ENCODE peak calls at places on chromosome 20, in seven cellular contexts. E, Y, H, J, F, C and S are unnamed samples.

GRCh38 chr20:53923745-53924369 is 146.5 kb downstream of the BCAS1 start:
- DNase-seq in E (no peak), Y (no peak), H (no peak), J (no peak), F (no peak), C (no peak), S (no peak)

GRCh38 chr20:61315319-61315718 is 63.3 kb downstream of the CDH4 start:
- DNase-seq in E (no peak), Y (no peak), H (no peak), J (no peak), F (no peak), C (no peak), S (no peak)

GRCh38 chr20:37511605-37512275 is 9.3 kb upstream of the NNAT start:
- DNase-seq in E (no peak), Y (no peak), H (no peak), J (peak), F (no peak), C (no peak), S (no peak)

GRCh38 chr20:64133951-64134407 is 26.6 kb upstream of the NPBWR2 start:
- DNase-seq in E (no peak), Y (no peak), H (no peak), J (no peak), F (no peak), C (no peak), S (no peak)

GRCh38 chr20:40319056-40319455 is 370.0 kb downstream of the MAFB start:
- DNase-seq in E (no peak), Y (no peak), H (no peak), J (no peak), F (no peak), C (no peak), S (no peak)

GRCh38 chr20:4673371-4674001 is 48.2 kb upstream of the PRND start:
- DNase-seq in E (no peak), Y (no peak), H (no peak), J (no peak), F (no peak), C (no peak), S (no peak)

GRCh38 chr20:64111841-64112641 is 4.7 kb upstream of the NPBWR2 start:
- DNase-seq in E (no peak), Y (no peak), H (no peak), J (no peak), F (peak), C (no peak), S (no peak)

GRCh38 chr20:49982072-49982345 is 771 bp upstream of the SNAI1 start:
- DNase-seq in E (no peak), Y (no peak), H (no peak), J (no peak), F (no peak), C (no peak), S (no peak)

GRCh38 chr20:38297916-38298674 is 5.9 kb upstream of the BPI start:
- DNase-seq in E (no peak), Y (no peak), H (no peak), J (no peak), F (no peak), C (no peak), S (no peak)

GRCh38 chr20:39045676-39046075 is 83.5 kb downstream of the DHX35 start:
- DNase-seq in E (no peak), Y (no peak), H (no peak), J (no peak), F (no peak), C (no peak), S (no peak)

GRCh38 chr20:47150403-47151152 is 205.9 kb downstream of the ZMYND8 start:
- DNase-seq in E (peak), Y (no peak), H (peak), J (peak), F (peak), C (no peak), S (no peak)

GRCh38 chr20:63400486-63401210 is 39.5 kb upstream of the CHRNA4 start:
- DNase-seq in E (no peak), Y (no peak), H (no peak), J (no peak), F (no peak), C (no peak), S (no peak)

GRCh38 chr20:42350521-42350920 is 732.3 kb upstream of the CHD6 start:
- DNase-seq in E (no peak), Y (no peak), H (no peak), J (no peak), F (no peak), C (no peak), S (no peak)

GRCh38 chr20:23626040-23626620 is 11.6 kb downstream of the CST3 start:
- DNase-seq in E (peak), Y (no peak), H (peak), J (peak), F (no peak), C (no peak), S (no peak)

GRCh38 chr20:13017883-13018535 is 9.2 kb downstream of the SPTLC3 start:
- DNase-seq in E (no peak), Y (no peak), H (no peak), J (peak), F (no peak), C (no peak), S (no peak)

GRCh38 chr20:24382775-24383174 is 86.7 kb upstream of the SYNDIG1 start:
- DNase-seq in E (peak), Y (no peak), H (no peak), J (no peak), F (no peak), C (no peak), S (no peak)

GRCh38 chr20:32672315-32672981 is 1.3 kb downstream of the C20orf203 start:
- DNase-seq in E (no peak), Y (no peak), H (no peak), J (no peak), F (no peak), C (no peak), S (no peak)

GRCh38 chr20:49340161-49340966 is 62.5 kb upstream of the ZNFX1 start:
- DNase-seq in E (no peak), Y (no peak), H (no peak), J (no peak), F (peak), C (no peak), S (no peak)

GRCh38 chr20:59745716-59746115 is 141.4 kb downstream of the PHACTR3 start:
- DNase-seq in E (no peak), Y (no peak), H (no peak), J (no peak), F (no peak), C (no peak), S (no peak)

GRCh38 chr20:21022925-21023324 is 83.2 kb downstream of the LINC00237 start:
- DNase-seq in E (no peak), Y (no peak), H (no peak), J (no peak), F (no peak), C (no peak), S (no peak)

GRCh38 chr20:24892522-24892921 is 56.5 kb upstream of the CST7 start:
- DNase-seq in E (no peak), Y (no peak), H (no peak), J (no peak), F (no peak), C (no peak), S (no peak)

GRCh38 chr20:18537651-18538050 is 29.6 kb upstream of the SMIM26 start:
- DNase-seq in E (no peak), Y (no peak), H (no peak), J (no peak), F (no peak), C (no peak), S (no peak)

GRCh38 chr20:35560105-35560511 is 18.2 kb downstream of the ERGIC3 start:
- DNase-seq in E (no peak), Y (no peak), H (no peak), J (no peak), F (no peak), C (no peak), S (no peak)

GRCh38 chr20:61684583-61685235 is 381.0 kb downstream of the TAF4 start:
- DNase-seq in E (no peak), Y (no peak), H (no peak), J (no peak), F (no peak), C (no peak), S (no peak)

GRCh38 chr20:31707994-31708744 is 14.5 kb downstream of the BCL2L1 start:
- DNase-seq in E (peak), Y (no peak), H (no peak), J (no peak), F (peak), C (no peak), S (no peak)

GRCh38 chr20:32539817-32540675 is 45.1 kb downstream of the NOL4L start:
- DNase-seq in E (peak), Y (peak), H (no peak), J (no peak), F (no peak), C (peak), S (peak)

GRCh38 chr20:62670156-62670555 is 27.9 kb downstream of the SLCO4A1 start:
- DNase-seq in E (no peak), Y (no peak), H (no peak), J (no peak), F (no peak), C (no peak), S (no peak)

GRCh38 chr20:35669681-35670080 is 5.0 kb upstream of the CPNE1 start:
- DNase-seq in E (no peak), Y (no peak), H (no peak), J (no peak), F (no peak), C (no peak), S (no peak)

GRCh38 chr20:3777726-3778629 is 3.3 kb downstream of the SPEF1 start:
- DNase-seq in E (peak), Y (no peak), H (no peak), J (peak), F (peak), C (no peak), S (no peak)

GRCh38 chr20:39874049-39874893 is 814.8 kb downstream of the MAFB start:
- DNase-seq in E (peak), Y (no peak), H (peak), J (peak), F (peak), C (no peak), S (no peak)

GRCh38 chr20:35617397-35618031 is 1.9 kb downstream of the SPAG4 start:
- DNase-seq in E (peak), Y (no peak), H (no peak), J (peak), F (peak), C (peak), S (peak)

GRCh38 chr20:36613974-36614373 is 8.4 kb downstream of the RAB5IF start:
- DNase-seq in E (no peak), Y (no peak), H (no peak), J (no peak), F (no peak), C (no peak), S (no peak)

GRCh38 chr20:35404614-35405259 is 7.0 kb downstream of the UQCC1 start:
- DNase-seq in E (no peak), Y (no peak), H (no peak), J (no peak), F (no peak), C (no peak), S (peak)